ENCODE peak calls at places on chromosomes 16 and 17, in seven cellular contexts. One of them, this sample, is unnamed.

GRCh38 chr16:69143116-69143515 is 10.7 kb downstream of the UTP4 start:
- DNase-seq in fibroblast of lung: no peak
- DNase-seq in upper lobe of right lung: no peak
- DNase-seq in cardiac fibroblast: no peak
- DNase-seq in heart right ventricle: no peak
- DNase-seq in thoracic aorta: no peak
- DNase-seq in lower leg skin: no peak
- DNase-seq in this sample: no peak

GRCh38 chr16:51124896-51125295 is 26.2 kb downstream of the SALL1 start:
- DNase-seq in fibroblast of lung: no peak
- DNase-seq in thoracic aorta: no peak
- DNase-seq in cardiac fibroblast: no peak
- DNase-seq in heart right ventricle: no peak
- DNase-seq in upper lobe of right lung: no peak
- DNase-seq in lower leg skin: no peak
- DNase-seq in this sample: no peak

GRCh38 chr17:49575524-49576120 is at the start of gene NXPH3:
- DNase-seq in thoracic aorta: no peak
- DNase-seq in lower leg skin: peak
- DNase-seq in cardiac fibroblast: peak
- DNase-seq in upper lobe of right lung: peak
- DNase-seq in heart right ventricle: peak
- DNase-seq in fibroblast of lung: peak
- DNase-seq in this sample: peak

GRCh38 chr16:27378871-27379580 is 22.9 kb upstream of the IL21R start:
- DNase-seq in upper lobe of right lung: no peak
- DNase-seq in cardiac fibroblast: no peak
- DNase-seq in fibroblast of lung: peak
- DNase-seq in heart right ventricle: no peak
- DNase-seq in lower leg skin: peak
- DNase-seq in thoracic aorta: no peak
- DNase-seq in this sample: no peak

GRCh38 chr16:55214412-55214811 is 109.6 kb upstream of the IRX6 start:
- DNase-seq in fibroblast of lung: no peak
- DNase-seq in lower leg skin: no peak
- DNase-seq in upper lobe of right lung: no peak
- DNase-seq in heart right ventricle: no peak
- DNase-seq in thoracic aorta: no peak
- DNase-seq in cardiac fibroblast: no peak
- DNase-seq in this sample: no peak

GRCh38 chr16:641326-642188 is at the start of gene MCRIP2:
- DNase-seq in upper lobe of right lung: peak
- DNase-seq in lower leg skin: peak
- DNase-seq in fibroblast of lung: peak
- DNase-seq in heart right ventricle: peak
- DNase-seq in cardiac fibroblast: peak
- DNase-seq in thoracic aorta: no peak
- DNase-seq in this sample: peak

GRCh38 chr17:50893183-50893993 is 27.2 kb upstream of the TOB1 start:
- DNase-seq in heart right ventricle: no peak
- DNase-seq in fibroblast of lung: peak
- DNase-seq in cardiac fibroblast: peak
- DNase-seq in thoracic aorta: no peak
- DNase-seq in upper lobe of right lung: no peak
- DNase-seq in lower leg skin: no peak
- DNase-seq in this sample: peak

GRCh38 chr17:79650283-79650682 is 39.4 kb upstream of the RBFOX3 start:
- DNase-seq in fibroblast of lung: no peak
- DNase-seq in upper lobe of right lung: no peak
- DNase-seq in lower leg skin: peak
- DNase-seq in heart right ventricle: no peak
- DNase-seq in cardiac fibroblast: no peak
- DNase-seq in thoracic aorta: no peak
- DNase-seq in this sample: no peak

GRCh38 chr16:89355686-89356085 is 134.7 kb downstream of the ANKRD11 start:
- DNase-seq in fibroblast of lung: no peak
- DNase-seq in heart right ventricle: no peak
- DNase-seq in upper lobe of right lung: no peak
- DNase-seq in thoracic aorta: no peak
- DNase-seq in lower leg skin: no peak
- DNase-seq in cardiac fibroblast: no peak
- DNase-seq in this sample: no peak

GRCh38 chr17:15510361-15510760 is 42.9 kb upstream of the CDRT4 start:
- DNase-seq in fibroblast of lung: peak
- DNase-seq in thoracic aorta: peak
- DNase-seq in upper lobe of right lung: no peak
- DNase-seq in lower leg skin: no peak
- DNase-seq in heart right ventricle: no peak
- DNase-seq in cardiac fibroblast: peak
- DNase-seq in this sample: no peak

GRCh38 chr16:78996806-78997205 is 603.7 kb downstream of the MAF start:
- DNase-seq in fibroblast of lung: no peak
- DNase-seq in lower leg skin: no peak
- DNase-seq in heart right ventricle: no peak
- DNase-seq in upper lobe of right lung: no peak
- DNase-seq in cardiac fibroblast: no peak
- DNase-seq in thoracic aorta: no peak
- DNase-seq in this sample: no peak

GRCh38 chr16:75340715-75341500 is 89.5 kb upstream of the BCAR1 start:
- DNase-seq in upper lobe of right lung: no peak
- DNase-seq in thoracic aorta: no peak
- DNase-seq in fibroblast of lung: no peak
- DNase-seq in lower leg skin: no peak
- DNase-seq in heart right ventricle: no peak
- DNase-seq in cardiac fibroblast: peak
- DNase-seq in this sample: no peak

GRCh38 chr17:65018612-65019290 is 37.8 kb downstream of the GNA13 start:
- DNase-seq in cardiac fibroblast: no peak
- DNase-seq in heart right ventricle: no peak
- DNase-seq in upper lobe of right lung: no peak
- DNase-seq in lower leg skin: no peak
- DNase-seq in fibroblast of lung: no peak
- DNase-seq in thoracic aorta: no peak
- DNase-seq in this sample: no peak

GRCh38 chr17:35170968-35171771 is 23.0 kb downstream of the SLC35G3 start:
- DNase-seq in thoracic aorta: no peak
- DNase-seq in upper lobe of right lung: no peak
- DNase-seq in fibroblast of lung: peak
- DNase-seq in cardiac fibroblast: peak
- DNase-seq in heart right ventricle: no peak
- DNase-seq in lower leg skin: peak
- DNase-seq in this sample: no peak

GRCh38 chr17:17440938-17441730 is 35.7 kb upstream of the MED9 start:
- DNase-seq in heart right ventricle: no peak
- DNase-seq in upper lobe of right lung: no peak
- DNase-seq in thoracic aorta: no peak
- DNase-seq in cardiac fibroblast: no peak
- DNase-seq in lower leg skin: peak
- DNase-seq in fibroblast of lung: no peak
- DNase-seq in this sample: no peak

GRCh38 chr16:58025351-58026138 is at the start of gene MMP15:
- DNase-seq in thoracic aorta: no peak
- DNase-seq in lower leg skin: peak
- DNase-seq in heart right ventricle: peak
- DNase-seq in cardiac fibroblast: peak
- DNase-seq in fibroblast of lung: peak
- DNase-seq in upper lobe of right lung: peak
- DNase-seq in this sample: peak

GRCh38 chr16:46918905-46919792 is 35.0 kb downstream of the GPT2 start:
- DNase-seq in heart right ventricle: no peak
- DNase-seq in cardiac fibroblast: no peak
- DNase-seq in upper lobe of right lung: no peak
- DNase-seq in fibroblast of lung: no peak
- DNase-seq in lower leg skin: no peak
- DNase-seq in thoracic aorta: no peak
- DNase-seq in this sample: no peak

GRCh38 chr16:11781773-11782172 is 15.3 kb downstream of the ZC3H7A start:
- DNase-seq in cardiac fibroblast: no peak
- DNase-seq in lower leg skin: no peak
- DNase-seq in fibroblast of lung: peak
- DNase-seq in heart right ventricle: no peak
- DNase-seq in thoracic aorta: no peak
- DNase-seq in upper lobe of right lung: no peak
- DNase-seq in this sample: no peak

GRCh38 chr16:69188716-69189115 is 1.8 kb downstream of the SNTB2 start:
- DNase-seq in lower leg skin: no peak
- DNase-seq in cardiac fibroblast: peak
- DNase-seq in thoracic aorta: no peak
- DNase-seq in heart right ventricle: no peak
- DNase-seq in upper lobe of right lung: no peak
- DNase-seq in fibroblast of lung: no peak
- DNase-seq in this sample: no peak

GRCh38 chr16:53826658-53827057 is 122.7 kb downstream of the FTO start:
- DNase-seq in cardiac fibroblast: no peak
- DNase-seq in fibroblast of lung: no peak
- DNase-seq in lower leg skin: no peak
- DNase-seq in upper lobe of right lung: no peak
- DNase-seq in heart right ventricle: no peak
- DNase-seq in thoracic aorta: no peak
- DNase-seq in this sample: no peak

GRCh38 chr17:1762233-1762905 is 509 bp downstream of the SERPINF1 start:
- DNase-seq in lower leg skin: no peak
- DNase-seq in heart right ventricle: peak
- DNase-seq in cardiac fibroblast: peak
- DNase-seq in fibroblast of lung: peak
- DNase-seq in thoracic aorta: no peak
- DNase-seq in upper lobe of right lung: no peak
- DNase-seq in this sample: peak

GRCh38 chr17:28897769-28898259 is 281 bp upstream of the FLOT2 start:
- DNase-seq in fibroblast of lung: no peak
- DNase-seq in lower leg skin: no peak
- DNase-seq in thoracic aorta: no peak
- DNase-seq in heart right ventricle: peak
- DNase-seq in upper lobe of right lung: no peak
- DNase-seq in cardiac fibroblast: no peak
- DNase-seq in this sample: no peak

GRCh38 chr17:3944485-3945388 is 19.5 kb downstream of the ATP2A3 start:
- DNase-seq in upper lobe of right lung: peak
- DNase-seq in heart right ventricle: no peak
- DNase-seq in cardiac fibroblast: peak
- DNase-seq in fibroblast of lung: peak
- DNase-seq in thoracic aorta: no peak
- DNase-seq in lower leg skin: no peak
- DNase-seq in this sample: no peak

GRCh38 chr17:1229891-1230571 is 40.2 kb upstream of the BHLHA9 start:
- DNase-seq in upper lobe of right lung: no peak
- DNase-seq in heart right ventricle: no peak
- DNase-seq in cardiac fibroblast: no peak
- DNase-seq in thoracic aorta: no peak
- DNase-seq in fibroblast of lung: no peak
- DNase-seq in lower leg skin: no peak
- DNase-seq in this sample: no peak

DNA sequence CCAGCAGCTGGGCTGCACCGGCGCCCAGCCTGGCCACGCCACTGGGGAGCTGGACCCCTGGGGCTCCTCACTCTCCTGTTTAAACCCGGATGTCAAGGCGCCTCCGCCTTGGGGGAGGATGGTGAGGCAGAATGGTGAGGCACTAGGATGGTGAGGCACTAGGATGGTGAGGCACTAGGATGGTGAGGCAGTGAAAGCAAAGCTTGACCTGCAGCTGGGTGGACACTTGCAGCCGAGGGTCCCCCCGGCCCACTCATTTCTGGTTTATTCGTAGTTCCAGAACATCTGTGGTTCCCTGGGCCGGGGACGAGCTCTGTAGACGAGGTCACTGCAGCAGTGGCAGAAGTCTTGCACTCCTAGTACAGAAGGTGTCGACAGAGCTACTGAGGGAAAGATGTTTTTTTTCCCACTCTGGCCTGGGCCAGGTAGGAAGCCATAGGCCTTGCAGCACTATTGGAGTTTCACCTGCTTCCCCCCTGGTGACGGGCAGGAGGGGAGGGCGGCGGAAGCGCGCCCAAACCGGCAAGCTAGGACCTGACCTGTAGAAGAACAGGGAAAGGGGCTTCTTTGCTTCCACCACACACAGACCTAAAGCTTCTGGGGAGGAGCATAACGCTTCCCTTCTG is 1.1 kb upstream of the HNF1B start:
- DNase-seq in cardiac fibroblast: no peak
- DNase-seq in fibroblast of lung: no peak
- DNase-seq in lower leg skin: no peak
- DNase-seq in heart right ventricle: no peak
- DNase-seq in upper lobe of right lung: no peak
- DNase-seq in thoracic aorta: no peak
- DNase-seq in this sample: no peak
- H3K4me3 ChIP-seq in cardiac fibroblast: no peak
- H3K4me3 ChIP-seq in fibroblast of lung: no peak
- H3K4me3 ChIP-seq in lower leg skin: no peak
- H3K4me3 ChIP-seq in heart right ventricle: no peak
- H3K4me3 ChIP-seq in upper lobe of right lung: peak
- H3K4me3 ChIP-seq in thoracic aorta: no peak
- H3K4me3 ChIP-seq in this sample: no peak

GRCh38 chr17:69608114-69608513 is 193.6 kb downstream of the MAP2K6 start:
- DNase-seq in thoracic aorta: no peak
- DNase-seq in cardiac fibroblast: no peak
- DNase-seq in upper lobe of right lung: no peak
- DNase-seq in fibroblast of lung: no peak
- DNase-seq in heart right ventricle: no peak
- DNase-seq in lower leg skin: no peak
- DNase-seq in this sample: no peak
- H3K4me3 ChIP-seq in thoracic aorta: no peak
- H3K4me3 ChIP-seq in cardiac fibroblast: no peak
- H3K4me3 ChIP-seq in upper lobe of right lung: no peak
- H3K4me3 ChIP-seq in fibroblast of lung: no peak
- H3K4me3 ChIP-seq in heart right ventricle: no peak
- H3K4me3 ChIP-seq in lower leg skin: no peak
- H3K4me3 ChIP-seq in this sample: no peak

DNA sequence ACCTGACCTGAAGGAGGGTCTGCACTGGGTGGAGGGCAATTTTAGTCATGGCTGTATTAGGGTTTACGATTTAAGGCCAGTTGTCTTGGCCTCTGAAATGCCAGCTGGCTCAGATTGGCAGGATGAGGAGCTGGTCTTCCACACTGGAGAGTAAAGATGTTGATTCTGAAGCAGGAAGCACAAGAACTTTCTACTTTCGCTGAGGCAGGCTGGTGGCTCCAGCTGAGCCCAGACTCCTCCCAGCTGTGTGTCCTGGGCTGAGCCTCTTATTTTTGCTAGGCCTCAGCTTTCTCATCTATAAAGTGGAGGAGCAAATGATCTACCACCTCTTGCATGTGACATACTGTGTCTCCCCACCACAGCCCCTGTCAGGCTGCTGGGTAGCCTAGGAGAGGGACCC is 74.4 kb downstream of the MRM1 start:
- DNase-seq in cardiac fibroblast: no peak
- DNase-seq in heart right ventricle: no peak
- DNase-seq in upper lobe of right lung: no peak
- DNase-seq in lower leg skin: no peak
- DNase-seq in thoracic aorta: no peak
- DNase-seq in fibroblast of lung: no peak
- DNase-seq in this sample: no peak
- H3K4me3 ChIP-seq in cardiac fibroblast: no peak
- H3K4me3 ChIP-seq in heart right ventricle: no peak
- H3K4me3 ChIP-seq in upper lobe of right lung: no peak
- H3K4me3 ChIP-seq in lower leg skin: no peak
- H3K4me3 ChIP-seq in thoracic aorta: no peak
- H3K4me3 ChIP-seq in fibroblast of lung: no peak
- H3K4me3 ChIP-seq in this sample: no peak

GRCh38 chr17:78219396-78220150 is 5.5 kb downstream of the BIRC5 start:
- DNase-seq in thoracic aorta: no peak
- DNase-seq in fibroblast of lung: no peak
- DNase-seq in heart right ventricle: no peak
- DNase-seq in upper lobe of right lung: no peak
- DNase-seq in lower leg skin: no peak
- DNase-seq in cardiac fibroblast: no peak
- DNase-seq in this sample: no peak
- H3K4me3 ChIP-seq in thoracic aorta: no peak
- H3K4me3 ChIP-seq in fibroblast of lung: no peak
- H3K4me3 ChIP-seq in heart right ventricle: no peak
- H3K4me3 ChIP-seq in upper lobe of right lung: no peak
- H3K4me3 ChIP-seq in lower leg skin: no peak
- H3K4me3 ChIP-seq in cardiac fibroblast: no peak
- H3K4me3 ChIP-seq in this sample: no peak

GRCh38 chr17:72219824-72220473 is 99.1 kb downstream of the SOX9 start:
- DNase-seq in thoracic aorta: no peak
- DNase-seq in heart right ventricle: no peak
- DNase-seq in fibroblast of lung: no peak
- DNase-seq in cardiac fibroblast: no peak
- DNase-seq in lower leg skin: no peak
- DNase-seq in upper lobe of right lung: no peak
- DNase-seq in this sample: no peak
- H3K4me3 ChIP-seq in thoracic aorta: no peak
- H3K4me3 ChIP-seq in heart right ventricle: peak
- H3K4me3 ChIP-seq in fibroblast of lung: no peak
- H3K4me3 ChIP-seq in cardiac fibroblast: no peak
- H3K4me3 ChIP-seq in lower leg skin: no peak
- H3K4me3 ChIP-seq in upper lobe of right lung: no peak
- H3K4me3 ChIP-seq in this sample: no peak